ENCODE peak calls at places on chromosomes 6 and 20, in eight cellular contexts. One of them, this sample, is unnamed.
A peak's percentile ranks its signal among the peaks of the same experiment; 100 is the strongest.

GRCh38 chr20:8150591-8150990 is 18.5 kb downstream of the PLCB1 start:
- DNase-seq in aorta: no peak
- DNase-seq in activated T-cell treated with anti-CD3 and anti-CD28 coated beads for 1 hour: no peak
- DNase-seq in AML-193: no peak
- DNase-seq in NCI-H510A treated with DMSO at 0.1 percent for 48 hours: no peak
- DNase-seq in NCI-H1105: no peak
- DNase-seq in PC-9: no peak
- DNase-seq in activated naive CD8-positive, alpha-beta T cell treated with anti-CD3 and anti-CD28 coated beads, Interleukin-2, amount 50 U/mL, for 24 hours: no peak
- DNase-seq in this sample: no peak

GRCh38 chr6:43982084-43982625 is 145.1 kb downstream of the MRPL14 start:
- DNase-seq in activated T-cell treated with anti-CD3 and anti-CD28 coated beads for 1 hour: no peak
- DNase-seq in PC-9: no peak
- DNase-seq in NCI-H1105: no peak
- DNase-seq in activated naive CD8-positive, alpha-beta T cell treated with anti-CD3 and anti-CD28 coated beads, Interleukin-2, amount 50 U/mL, for 24 hours: no peak
- DNase-seq in aorta: no peak
- DNase-seq in AML-193: no peak
- DNase-seq in NCI-H510A treated with DMSO at 0.1 percent for 48 hours: no peak
- DNase-seq in this sample: no peak

GRCh38 chr6:45704056-45704790 is 311.4 kb downstream of the CLIC5 start:
- DNase-seq in activated naive CD8-positive, alpha-beta T cell treated with anti-CD3 and anti-CD28 coated beads, Interleukin-2, amount 50 U/mL, for 24 hours: no peak
- DNase-seq in AML-193: no peak
- DNase-seq in activated T-cell treated with anti-CD3 and anti-CD28 coated beads for 1 hour: no peak
- DNase-seq in aorta: no peak
- DNase-seq in NCI-H1105: no peak
- DNase-seq in PC-9: no peak
- DNase-seq in NCI-H510A treated with DMSO at 0.1 percent for 48 hours: no peak
- DNase-seq in this sample: no peak

GRCh38 chr6:81289229-81289628 is 463.3 kb downstream of the TENT5A start:
- DNase-seq in aorta: no peak
- DNase-seq in NCI-H510A treated with DMSO at 0.1 percent for 48 hours: no peak
- DNase-seq in activated naive CD8-positive, alpha-beta T cell treated with anti-CD3 and anti-CD28 coated beads, Interleukin-2, amount 50 U/mL, for 24 hours: no peak
- DNase-seq in activated T-cell treated with anti-CD3 and anti-CD28 coated beads for 1 hour: no peak
- DNase-seq in AML-193: no peak
- DNase-seq in PC-9: no peak
- DNase-seq in NCI-H1105: no peak
- DNase-seq in this sample: no peak

GRCh38 chr20:5535211-5535756 is 214.9 kb upstream of the SHLD1 start:
- DNase-seq in NCI-H510A treated with DMSO at 0.1 percent for 48 hours: no peak
- DNase-seq in activated T-cell treated with anti-CD3 and anti-CD28 coated beads for 1 hour: no peak
- DNase-seq in activated naive CD8-positive, alpha-beta T cell treated with anti-CD3 and anti-CD28 coated beads, Interleukin-2, amount 50 U/mL, for 24 hours: no peak
- DNase-seq in NCI-H1105: no peak
- DNase-seq in PC-9: peak; percentile 90
- DNase-seq in AML-193: peak; percentile 81
- DNase-seq in aorta: no peak
- DNase-seq in this sample: no peak

GRCh38 chr6:91659881-91660280 is 1073.0 kb upstream of the MAP3K7 start:
- DNase-seq in aorta: no peak
- DNase-seq in AML-193: no peak
- DNase-seq in activated T-cell treated with anti-CD3 and anti-CD28 coated beads for 1 hour: no peak
- DNase-seq in PC-9: no peak
- DNase-seq in activated naive CD8-positive, alpha-beta T cell treated with anti-CD3 and anti-CD28 coated beads, Interleukin-2, amount 50 U/mL, for 24 hours: no peak
- DNase-seq in NCI-H510A treated with DMSO at 0.1 percent for 48 hours: peak; percentile 64
- DNase-seq in NCI-H1105: peak; percentile 48
- DNase-seq in this sample: no peak

GRCh38 chr20:16445482-16445881 is 127.8 kb downstream of the KIF16B start:
- DNase-seq in activated naive CD8-positive, alpha-beta T cell treated with anti-CD3 and anti-CD28 coated beads, Interleukin-2, amount 50 U/mL, for 24 hours: no peak
- DNase-seq in NCI-H510A treated with DMSO at 0.1 percent for 48 hours: no peak
- DNase-seq in aorta: no peak
- DNase-seq in AML-193: no peak
- DNase-seq in PC-9: no peak
- DNase-seq in NCI-H1105: no peak
- DNase-seq in activated T-cell treated with anti-CD3 and anti-CD28 coated beads for 1 hour: no peak
- DNase-seq in this sample: no peak

GRCh38 chr6:75824160-75824559 is 75.1 kb downstream of the MYO6 start:
- DNase-seq in aorta: no peak
- DNase-seq in activated T-cell treated with anti-CD3 and anti-CD28 coated beads for 1 hour: no peak
- DNase-seq in activated naive CD8-positive, alpha-beta T cell treated with anti-CD3 and anti-CD28 coated beads, Interleukin-2, amount 50 U/mL, for 24 hours: no peak
- DNase-seq in NCI-H510A treated with DMSO at 0.1 percent for 48 hours: no peak
- DNase-seq in NCI-H1105: no peak
- DNase-seq in AML-193: no peak
- DNase-seq in PC-9: no peak
- DNase-seq in this sample: no peak

GRCh38 chr20:31560094-31560899 is 44.8 kb upstream of the ID1 start:
- DNase-seq in activated T-cell treated with anti-CD3 and anti-CD28 coated beads for 1 hour: peak; percentile 71
- DNase-seq in NCI-H510A treated with DMSO at 0.1 percent for 48 hours: peak; percentile 52
- DNase-seq in aorta: peak; percentile 91
- DNase-seq in activated naive CD8-positive, alpha-beta T cell treated with anti-CD3 and anti-CD28 coated beads, Interleukin-2, amount 50 U/mL, for 24 hours: peak; percentile 79
- DNase-seq in PC-9: peak; percentile 90
- DNase-seq in NCI-H1105: peak; percentile 32
- DNase-seq in AML-193: peak; percentile 91
- DNase-seq in this sample: peak; percentile 67

GRCh38 chr6:67292169-67292568 is 1342.9 kb upstream of the ADGRB3 start:
- DNase-seq in activated T-cell treated with anti-CD3 and anti-CD28 coated beads for 1 hour: no peak
- DNase-seq in PC-9: no peak
- DNase-seq in activated naive CD8-positive, alpha-beta T cell treated with anti-CD3 and anti-CD28 coated beads, Interleukin-2, amount 50 U/mL, for 24 hours: no peak
- DNase-seq in AML-193: no peak
- DNase-seq in aorta: no peak
- DNase-seq in NCI-H510A treated with DMSO at 0.1 percent for 48 hours: no peak
- DNase-seq in NCI-H1105: no peak
- DNase-seq in this sample: no peak

GRCh38 chr6:119119989-119120388 is 41.5 kb upstream of the FAM184A start:
- DNase-seq in aorta: no peak
- DNase-seq in activated naive CD8-positive, alpha-beta T cell treated with anti-CD3 and anti-CD28 coated beads, Interleukin-2, amount 50 U/mL, for 24 hours: no peak
- DNase-seq in AML-193: peak; percentile 41
- DNase-seq in NCI-H1105: no peak
- DNase-seq in NCI-H510A treated with DMSO at 0.1 percent for 48 hours: no peak
- DNase-seq in activated T-cell treated with anti-CD3 and anti-CD28 coated beads for 1 hour: no peak
- DNase-seq in PC-9: no peak
- DNase-seq in this sample: no peak

GRCh38 chr6:133240511-133241087 is 558 bp upstream of the EYA4 start:
- DNase-seq in aorta: peak; percentile 70
- DNase-seq in AML-193: no peak
- DNase-seq in activated naive CD8-positive, alpha-beta T cell treated with anti-CD3 and anti-CD28 coated beads, Interleukin-2, amount 50 U/mL, for 24 hours: no peak
- DNase-seq in PC-9: no peak
- DNase-seq in activated T-cell treated with anti-CD3 and anti-CD28 coated beads for 1 hour: no peak
- DNase-seq in NCI-H1105: no peak
- DNase-seq in NCI-H510A treated with DMSO at 0.1 percent for 48 hours: no peak
- DNase-seq in this sample: peak; percentile 35

GRCh38 chr6:20024979-20025378 is 187.3 kb downstream of the MBOAT1 start:
- DNase-seq in aorta: no peak
- DNase-seq in activated naive CD8-positive, alpha-beta T cell treated with anti-CD3 and anti-CD28 coated beads, Interleukin-2, amount 50 U/mL, for 24 hours: no peak
- DNase-seq in activated T-cell treated with anti-CD3 and anti-CD28 coated beads for 1 hour: no peak
- DNase-seq in NCI-H510A treated with DMSO at 0.1 percent for 48 hours: no peak
- DNase-seq in PC-9: no peak
- DNase-seq in NCI-H1105: no peak
- DNase-seq in AML-193: no peak
- DNase-seq in this sample: no peak

GRCh38 chr6:6823568-6824224 is 235.2 kb downstream of the LY86 start:
- DNase-seq in AML-193: peak; percentile 35
- DNase-seq in NCI-H510A treated with DMSO at 0.1 percent for 48 hours: no peak
- DNase-seq in activated T-cell treated with anti-CD3 and anti-CD28 coated beads for 1 hour: no peak
- DNase-seq in activated naive CD8-positive, alpha-beta T cell treated with anti-CD3 and anti-CD28 coated beads, Interleukin-2, amount 50 U/mL, for 24 hours: no peak
- DNase-seq in aorta: peak; percentile 39
- DNase-seq in PC-9: peak; percentile 70
- DNase-seq in NCI-H1105: no peak
- DNase-seq in this sample: no peak

GRCh38 chr6:3162565-3163247 is 5.4 kb upstream of the TUBB2A start:
- DNase-seq in PC-9: peak; percentile 66
- DNase-seq in activated T-cell treated with anti-CD3 and anti-CD28 coated beads for 1 hour: peak; percentile 39
- DNase-seq in aorta: peak; percentile 89
- DNase-seq in activated naive CD8-positive, alpha-beta T cell treated with anti-CD3 and anti-CD28 coated beads, Interleukin-2, amount 50 U/mL, for 24 hours: peak; percentile 57
- DNase-seq in NCI-H510A treated with DMSO at 0.1 percent for 48 hours: peak; percentile 55
- DNase-seq in AML-193: no peak
- DNase-seq in NCI-H1105: peak; percentile 83
- DNase-seq in this sample: peak; percentile 70

GRCh38 chr20:58233393-58233792 is 4.9 kb upstream of the ANKRD60 start:
- DNase-seq in PC-9: no peak
- DNase-seq in AML-193: no peak
- DNase-seq in NCI-H510A treated with DMSO at 0.1 percent for 48 hours: no peak
- DNase-seq in aorta: no peak
- DNase-seq in activated T-cell treated with anti-CD3 and anti-CD28 coated beads for 1 hour: no peak
- DNase-seq in activated naive CD8-positive, alpha-beta T cell treated with anti-CD3 and anti-CD28 coated beads, Interleukin-2, amount 50 U/mL, for 24 hours: no peak
- DNase-seq in NCI-H1105: no peak
- DNase-seq in this sample: no peak

GRCh38 chr20:46220808-46221207 is 87.5 kb downstream of the CDH22 start:
- DNase-seq in AML-193: no peak
- DNase-seq in activated T-cell treated with anti-CD3 and anti-CD28 coated beads for 1 hour: no peak
- DNase-seq in NCI-H510A treated with DMSO at 0.1 percent for 48 hours: peak; percentile 97
- DNase-seq in PC-9: no peak
- DNase-seq in NCI-H1105: peak; percentile 96
- DNase-seq in activated naive CD8-positive, alpha-beta T cell treated with anti-CD3 and anti-CD28 coated beads, Interleukin-2, amount 50 U/mL, for 24 hours: no peak
- DNase-seq in aorta: no peak
- DNase-seq in this sample: no peak

GRCh38 chr20:63740501-63741353 is 1.2 kb downstream of the SLC2A4RG start:
- DNase-seq in activated naive CD8-positive, alpha-beta T cell treated with anti-CD3 and anti-CD28 coated beads, Interleukin-2, amount 50 U/mL, for 24 hours: peak; percentile 36
- DNase-seq in NCI-H1105: peak; percentile 60
- DNase-seq in AML-193: peak; percentile 75
- DNase-seq in activated T-cell treated with anti-CD3 and anti-CD28 coated beads for 1 hour: no peak
- DNase-seq in aorta: peak; percentile 98
- DNase-seq in PC-9: peak; percentile 82
- DNase-seq in NCI-H510A treated with DMSO at 0.1 percent for 48 hours: peak; percentile 89
- DNase-seq in this sample: peak; percentile 95

GRCh38 chr20:49597825-49598395 is 30.0 kb upstream of the PTGIS start:
- DNase-seq in NCI-H510A treated with DMSO at 0.1 percent for 48 hours: no peak
- DNase-seq in activated T-cell treated with anti-CD3 and anti-CD28 coated beads for 1 hour: no peak
- DNase-seq in NCI-H1105: no peak
- DNase-seq in PC-9: no peak
- DNase-seq in AML-193: no peak
- DNase-seq in activated naive CD8-positive, alpha-beta T cell treated with anti-CD3 and anti-CD28 coated beads, Interleukin-2, amount 50 U/mL, for 24 hours: no peak
- DNase-seq in aorta: no peak
- DNase-seq in this sample: no peak

GRCh38 chr6:1596088-1596852 is 13.4 kb upstream of the FOXC1 start:
- DNase-seq in PC-9: peak; percentile 43
- DNase-seq in NCI-H1105: peak; percentile 62
- DNase-seq in AML-193: peak; percentile 51
- DNase-seq in NCI-H510A treated with DMSO at 0.1 percent for 48 hours: peak; percentile 45
- DNase-seq in activated T-cell treated with anti-CD3 and anti-CD28 coated beads for 1 hour: peak; percentile 59
- DNase-seq in aorta: peak; percentile 88
- DNase-seq in activated naive CD8-positive, alpha-beta T cell treated with anti-CD3 and anti-CD28 coated beads, Interleukin-2, amount 50 U/mL, for 24 hours: peak; percentile 63
- DNase-seq in this sample: peak; percentile 46

GRCh38 chr20:12906401-12906800 is 102.4 kb upstream of the SPTLC3 start:
- DNase-seq in activated naive CD8-positive, alpha-beta T cell treated with anti-CD3 and anti-CD28 coated beads, Interleukin-2, amount 50 U/mL, for 24 hours: no peak
- DNase-seq in aorta: no peak
- DNase-seq in AML-193: no peak
- DNase-seq in PC-9: no peak
- DNase-seq in activated T-cell treated with anti-CD3 and anti-CD28 coated beads for 1 hour: no peak
- DNase-seq in NCI-H510A treated with DMSO at 0.1 percent for 48 hours: no peak
- DNase-seq in NCI-H1105: no peak
- DNase-seq in this sample: no peak

GRCh38 chr6:113451030-113451429 is 406.1 kb upstream of the MARCKS start:
- DNase-seq in NCI-H1105: no peak
- DNase-seq in aorta: no peak
- DNase-seq in NCI-H510A treated with DMSO at 0.1 percent for 48 hours: no peak
- DNase-seq in AML-193: peak; percentile 54
- DNase-seq in PC-9: no peak
- DNase-seq in activated naive CD8-positive, alpha-beta T cell treated with anti-CD3 and anti-CD28 coated beads, Interleukin-2, amount 50 U/mL, for 24 hours: no peak
- DNase-seq in activated T-cell treated with anti-CD3 and anti-CD28 coated beads for 1 hour: no peak
- DNase-seq in this sample: no peak

GRCh38 chr20:401682-402495 is 6.2 kb upstream of the RBCK1 start:
- DNase-seq in activated T-cell treated with anti-CD3 and anti-CD28 coated beads for 1 hour: no peak
- DNase-seq in activated naive CD8-positive, alpha-beta T cell treated with anti-CD3 and anti-CD28 coated beads, Interleukin-2, amount 50 U/mL, for 24 hours: no peak
- DNase-seq in PC-9: peak; percentile 87
- DNase-seq in AML-193: no peak
- DNase-seq in aorta: no peak
- DNase-seq in NCI-H1105: no peak
- DNase-seq in NCI-H510A treated with DMSO at 0.1 percent for 48 hours: no peak
- DNase-seq in this sample: no peak

GRCh38 chr6:164690702-164691500 is 618.5 kb downstream of the C6orf118 start:
- DNase-seq in PC-9: no peak
- DNase-seq in activated naive CD8-positive, alpha-beta T cell treated with anti-CD3 and anti-CD28 coated beads, Interleukin-2, amount 50 U/mL, for 24 hours: no peak
- DNase-seq in aorta: no peak
- DNase-seq in NCI-H510A treated with DMSO at 0.1 percent for 48 hours: no peak
- DNase-seq in AML-193: no peak
- DNase-seq in NCI-H1105: no peak
- DNase-seq in activated T-cell treated with anti-CD3 and anti-CD28 coated beads for 1 hour: no peak
- DNase-seq in this sample: no peak

GRCh38 chr6:139369568-139370046 is 4.8 kb downstream of the CITED2 start:
- DNase-seq in NCI-H510A treated with DMSO at 0.1 percent for 48 hours: peak; percentile 73
- DNase-seq in activated T-cell treated with anti-CD3 and anti-CD28 coated beads for 1 hour: no peak
- DNase-seq in activated naive CD8-positive, alpha-beta T cell treated with anti-CD3 and anti-CD28 coated beads, Interleukin-2, amount 50 U/mL, for 24 hours: no peak
- DNase-seq in AML-193: peak; percentile 95
- DNase-seq in NCI-H1105: peak; percentile 35
- DNase-seq in aorta: no peak
- DNase-seq in PC-9: peak; percentile 61
- DNase-seq in this sample: no peak

GRCh38 chr6:25556516-25556915 is 95.5 kb upstream of the SCGN start:
- DNase-seq in aorta: peak; percentile 91
- DNase-seq in activated naive CD8-positive, alpha-beta T cell treated with anti-CD3 and anti-CD28 coated beads, Interleukin-2, amount 50 U/mL, for 24 hours: peak; percentile 84
- DNase-seq in PC-9: no peak
- DNase-seq in NCI-H1105: peak; percentile 62
- DNase-seq in activated T-cell treated with anti-CD3 and anti-CD28 coated beads for 1 hour: peak; percentile 82
- DNase-seq in AML-193: peak; percentile 78
- DNase-seq in NCI-H510A treated with DMSO at 0.1 percent for 48 hours: peak; percentile 66
- DNase-seq in this sample: peak; percentile 70

GRCh38 chr20:1013566-1014340 is 11.6 kb upstream of the RSPO4 start:
- DNase-seq in activated naive CD8-positive, alpha-beta T cell treated with anti-CD3 and anti-CD28 coated beads, Interleukin-2, amount 50 U/mL, for 24 hours: no peak
- DNase-seq in AML-193: no peak
- DNase-seq in PC-9: no peak
- DNase-seq in activated T-cell treated with anti-CD3 and anti-CD28 coated beads for 1 hour: no peak
- DNase-seq in aorta: no peak
- DNase-seq in NCI-H1105: no peak
- DNase-seq in NCI-H510A treated with DMSO at 0.1 percent for 48 hours: no peak
- DNase-seq in this sample: no peak

GRCh38 chr20:23366384-23366783 is 4.4 kb downstream of the GZF1 start:
- DNase-seq in activated T-cell treated with anti-CD3 and anti-CD28 coated beads for 1 hour: no peak
- DNase-seq in NCI-H1105: no peak
- DNase-seq in aorta: no peak
- DNase-seq in PC-9: no peak
- DNase-seq in NCI-H510A treated with DMSO at 0.1 percent for 48 hours: no peak
- DNase-seq in activated naive CD8-positive, alpha-beta T cell treated with anti-CD3 and anti-CD28 coated beads, Interleukin-2, amount 50 U/mL, for 24 hours: no peak
- DNase-seq in AML-193: peak; percentile 57
- DNase-seq in this sample: no peak

GRCh38 chr20:23625236-23625964 is 12.4 kb downstream of the CST3 start:
- DNase-seq in AML-193: no peak
- DNase-seq in NCI-H1105: no peak
- DNase-seq in activated naive CD8-positive, alpha-beta T cell treated with anti-CD3 and anti-CD28 coated beads, Interleukin-2, amount 50 U/mL, for 24 hours: no peak
- DNase-seq in PC-9: no peak
- DNase-seq in NCI-H510A treated with DMSO at 0.1 percent for 48 hours: no peak
- DNase-seq in aorta: no peak
- DNase-seq in activated T-cell treated with anti-CD3 and anti-CD28 coated beads for 1 hour: no peak
- DNase-seq in this sample: no peak

GRCh38 chr20:58342104-58342945 is 32.8 kb downstream of the RAB22A start:
- DNase-seq in activated naive CD8-positive, alpha-beta T cell treated with anti-CD3 and anti-CD28 coated beads, Interleukin-2, amount 50 U/mL, for 24 hours: no peak
- DNase-seq in NCI-H1105: no peak
- DNase-seq in aorta: no peak
- DNase-seq in activated T-cell treated with anti-CD3 and anti-CD28 coated beads for 1 hour: no peak
- DNase-seq in AML-193: no peak
- DNase-seq in NCI-H510A treated with DMSO at 0.1 percent for 48 hours: no peak
- DNase-seq in PC-9: peak; percentile 92
- DNase-seq in this sample: no peak

GRCh38 chr6:132843316-132844040 is 29.1 kb downstream of the RPS12 start:
- DNase-seq in activated naive CD8-positive, alpha-beta T cell treated with anti-CD3 and anti-CD28 coated beads, Interleukin-2, amount 50 U/mL, for 24 hours: no peak
- DNase-seq in aorta: no peak
- DNase-seq in activated T-cell treated with anti-CD3 and anti-CD28 coated beads for 1 hour: no peak
- DNase-seq in AML-193: no peak
- DNase-seq in NCI-H1105: no peak
- DNase-seq in NCI-H510A treated with DMSO at 0.1 percent for 48 hours: no peak
- DNase-seq in PC-9: no peak
- DNase-seq in this sample: no peak

GRCh38 chr6:117174835-117175360 is 90.5 kb upstream of the VGLL2 start:
- DNase-seq in aorta: no peak
- DNase-seq in activated T-cell treated with anti-CD3 and anti-CD28 coated beads for 1 hour: no peak
- DNase-seq in activated naive CD8-positive, alpha-beta T cell treated with anti-CD3 and anti-CD28 coated beads, Interleukin-2, amount 50 U/mL, for 24 hours: no peak
- DNase-seq in AML-193: no peak
- DNase-seq in NCI-H510A treated with DMSO at 0.1 percent for 48 hours: no peak
- DNase-seq in PC-9: no peak
- DNase-seq in NCI-H1105: no peak
- DNase-seq in this sample: no peak

GRCh38 chr20:51695574-51696303 is 72.5 kb downstream of the ATP9A start:
- DNase-seq in NCI-H1105: no peak
- DNase-seq in PC-9: peak; percentile 53
- DNase-seq in AML-193: peak; percentile 20
- DNase-seq in aorta: no peak
- DNase-seq in activated T-cell treated with anti-CD3 and anti-CD28 coated beads for 1 hour: no peak
- DNase-seq in NCI-H510A treated with DMSO at 0.1 percent for 48 hours: no peak
- DNase-seq in activated naive CD8-positive, alpha-beta T cell treated with anti-CD3 and anti-CD28 coated beads, Interleukin-2, amount 50 U/mL, for 24 hours: peak; percentile 5
- DNase-seq in this sample: no peak

GRCh38 chr6:129679758-129680157 is 30.2 kb downstream of the ARHGAP18 start:
- DNase-seq in aorta: no peak
- DNase-seq in NCI-H1105: no peak
- DNase-seq in AML-193: no peak
- DNase-seq in activated naive CD8-positive, alpha-beta T cell treated with anti-CD3 and anti-CD28 coated beads, Interleukin-2, amount 50 U/mL, for 24 hours: no peak
- DNase-seq in NCI-H510A treated with DMSO at 0.1 percent for 48 hours: no peak
- DNase-seq in activated T-cell treated with anti-CD3 and anti-CD28 coated beads for 1 hour: no peak
- DNase-seq in PC-9: no peak
- DNase-seq in this sample: no peak